ENCODE peak calls at places on chromosome 13, in ten cellular contexts. S is activated T-helper 1 cell treated with anti-CD3 and anti-CD28 coated beads, Interleukin-12 subunit alpha, Interleukin-12 subunit beta, Interleukin-2, Interleukin-4 antibody, amounts not matched to agents 30 ng/mL and 10 ng/mL and 1 ng/mL, durations not matched to agents 14 hours and 24 hours and 36 hours; X is sciatic nerve; K is WTC11; Q is NCI-H2081; G is stimulated activated CD4-positive, alpha-beta T cell treated with anti-CD3 and anti-CD28 coated beads, Interleukin-15, amount 100 ng/mL, for 1 hour; P is small intestine; W is SK-N-DZ; I is transverse colon; V is AG04450. U is an unnamed sample.

GRCh38 chr13:113533441-113533840 is 42.9 kb upstream of the DCUN1D2 start:
- DNase-seq in P (no peak), G (no peak), K (peak), W (peak), V (no peak), S (no peak), I (no peak), Q (no peak), X (peak), U (no peak)

GRCh38 chr13:85710545-85710944 is 88.7 kb downstream of the SLITRK6 start:
- DNase-seq in G (no peak), K (no peak), P (no peak), I (no peak), W (no peak), V (no peak), S (no peak), Q (no peak), X (no peak), U (no peak)

GRCh38 chr13:94192576-94192975 is 286.9 kb downstream of the DCT start:
- DNase-seq in S (no peak), P (peak), Q (peak), G (no peak), X (no peak), I (peak), V (no peak), K (peak), W (peak), U (no peak)

GRCh38 chr13:42333613-42334328 is 61.8 kb downstream of the AKAP11 start:
- DNase-seq in S (no peak), X (no peak), P (peak), V (no peak), W (peak), K (no peak), I (no peak), Q (no peak), G (no peak), U (no peak)

GRCh38 chr13:105343134-105343806 is 1192.2 kb downstream of the EFNB2 start:
- DNase-seq in P (no peak), V (no peak), W (no peak), Q (no peak), X (no peak), I (no peak), S (no peak), K (no peak), G (no peak), U (no peak)

GRCh38 chr13:50419896-50420295 is 404.7 kb downstream of the KCNRG start:
- DNase-seq in Q (no peak), K (no peak), G (no peak), S (no peak), V (no peak), P (no peak), W (no peak), X (no peak), I (no peak), U (no peak)

GRCh38 chr13:99136427-99136954 is 64.2 kb upstream of the UBAC2 start:
- DNase-seq in W (no peak), K (no peak), P (no peak), X (no peak), G (no peak), V (no peak), Q (no peak), S (no peak), I (no peak), U (no peak)

GRCh38 chr13:74206061-74206561 is 71.9 kb upstream of the KLF12 start:
- DNase-seq in K (no peak), W (no peak), S (no peak), I (no peak), Q (no peak), V (peak), G (no peak), X (no peak), P (no peak), U (no peak)

GRCh38 chr13:32001392-32001768 is 30.2 kb upstream of the FRY start:
- DNase-seq in W (peak), S (no peak), X (no peak), P (peak), V (no peak), I (no peak), Q (no peak), K (peak), G (no peak), U (peak)

GRCh38 chr13:46622918-46623256 is 69.9 kb downstream of the LRCH1 start:
- DNase-seq in G (no peak), P (no peak), V (peak), S (no peak), I (peak), X (peak), Q (peak), W (no peak), K (no peak), U (peak)

GRCh38 chr13:110566201-110566600 is 4.7 kb upstream of the RAB20 start:
- DNase-seq in X (peak), G (no peak), Q (no peak), S (no peak), W (no peak), V (no peak), P (no peak), I (no peak), K (no peak), U (no peak)

GRCh38 chr13:45179428-45179827 is 21.4 kb downstream of the KCTD4 start:
- DNase-seq in K (no peak), V (no peak), W (no peak), Q (no peak), I (no peak), P (peak), S (no peak), G (no peak), X (no peak), U (no peak)

GRCh38 chr13:31172001-31172400 is 10.3 kb upstream of the HSPH1 start:
- DNase-seq in G (no peak), S (no peak), K (no peak), I (no peak), X (no peak), Q (no peak), P (no peak), V (no peak), W (no peak), U (no peak)

GRCh38 chr13:50810998-50811397 is 32.5 kb downstream of the DLEU7 start:
- DNase-seq in S (no peak), I (no peak), K (no peak), V (no peak), P (no peak), W (no peak), Q (no peak), G (no peak), X (no peak), U (no peak)

GRCh38 chr13:23915308-23915707 is 18.0 kb upstream of the C1QTNF9B start:
- DNase-seq in Q (peak), W (no peak), X (no peak), V (no peak), I (no peak), P (no peak), G (no peak), K (no peak), S (no peak), U (no peak)

GRCh38 chr13:56752630-56753029 is 388.1 kb upstream of the PRR20A start:
- DNase-seq in K (no peak), P (no peak), S (no peak), Q (no peak), G (no peak), I (no peak), W (no peak), X (no peak), V (no peak), U (no peak)

GRCh38 chr13:20689291-20689690 is 14.2 kb upstream of the IL17D start:
- DNase-seq in S (no peak), P (no peak), V (no peak), K (no peak), Q (no peak), X (no peak), W (no peak), I (no peak), G (no peak), U (no peak)

GRCh38 chr13:21326155-21327030 is 132.7 kb downstream of the ZDHHC20 start:
- DNase-seq in I (peak), P (peak), G (no peak), V (peak), Q (no peak), S (no peak), K (peak), W (no peak), X (no peak), U (peak)

GRCh38 chr13:99601535-99601934 is 100.3 kb downstream of the TM9SF2 start:
- DNase-seq in K (no peak), S (no peak), X (no peak), W (no peak), G (no peak), Q (no peak), P (no peak), I (no peak), V (no peak), U (no peak)

GRCh38 chr13:36456577-36456976 is 24.3 kb downstream of the CCNA1 start:
- DNase-seq in X (no peak), V (no peak), Q (no peak), I (no peak), K (no peak), W (no peak), S (no peak), P (no peak), G (no peak), U (no peak)

GRCh38 chr13:28349901-28350654 is 144.8 kb downstream of the FLT1 start:
- DNase-seq in X (no peak), G (no peak), P (no peak), V (no peak), S (no peak), W (peak), K (no peak), Q (no peak), I (no peak), U (peak)

GRCh38 chr13:52447815-52448552 is 2.5 kb downstream of the VPS36 start:
- DNase-seq in I (no peak), W (peak), S (no peak), Q (no peak), X (no peak), K (no peak), G (no peak), V (no peak), P (no peak), U (no peak)

GRCh38 chr13:37775871-37776270 is 93.7 kb downstream of the TRPC4 start:
- DNase-seq in G (no peak), Q (no peak), W (no peak), V (no peak), S (no peak), X (no peak), I (no peak), K (no peak), P (no peak), U (no peak)

GRCh38 chr13:98706446-98707110 is 45.9 kb downstream of the SLC15A1 start:
- DNase-seq in G (no peak), W (no peak), I (no peak), K (no peak), Q (no peak), P (peak), V (no peak), S (no peak), X (no peak), U (no peak)

GRCh38 chr13:20843177-20843576 is 59.4 kb downstream of the XPO4 start:
- DNase-seq in G (no peak), S (no peak), V (no peak), Q (no peak), X (no peak), K (no peak), I (no peak), W (no peak), P (no peak), U (no peak)

GRCh38 chr13:79491715-79492114 is 10.8 kb downstream of the NDFIP2 start:
- DNase-seq in W (no peak), K (no peak), I (no peak), S (no peak), P (no peak), X (no peak), V (no peak), G (no peak), Q (no peak), U (no peak)

GRCh38 chr13:114048463-114048862 is 74.6 kb upstream of the C13orf46 start:
- DNase-seq in P (no peak), Q (no peak), I (peak), S (no peak), G (no peak), K (peak), V (no peak), X (no peak), W (no peak), U (no peak)